ENCODE peak calls at places on chromosomes 2 and 18, in seven cellular contexts. K is kidney epithelial cell; L is non-pigmented ciliary epithelial cell; A is CD4-positive, alpha-beta T cell; B is PC-3; T is fibroblast of pulmonary artery; J is Peyer's patch. G is an unnamed sample.

GRCh38 chr18:902179-902718 is 2.4 kb upstream of the ADCYAP1 start:
- DNase-seq in L (no peak), J (no peak), K (no peak), T (peak; percentile 51), A (no peak), B (peak; percentile 45), G (peak; percentile 21)

GRCh38 chr2:138600732-138601437 is 99.3 kb downstream of the SPOPL start:
- DNase-seq in A (no peak), L (no peak), J (no peak), T (peak; percentile 3), B (peak; percentile 66), K (peak; percentile 73), G (peak; percentile 75)

GRCh38 chr2:144776766-144777165 is 256.8 kb upstream of the ZEB2 start:
- DNase-seq in T (no peak), J (no peak), L (no peak), B (no peak), K (no peak), A (no peak), G (no peak)

GRCh38 chr18:48161201-48161910 is 230.9 kb upstream of the SMAD2 start:
- DNase-seq in A (peak; percentile 46), J (peak; percentile 94), L (no peak), B (peak; percentile 62), K (peak; percentile 25), T (peak; percentile 85), G (peak; percentile 96)

GRCh38 chr2:9543557-9543956 is 12.1 kb downstream of the ADAM17 start:
- DNase-seq in A (no peak), B (no peak), L (no peak), J (no peak), K (no peak), T (no peak), G (no peak)

GRCh38 chr18:76620326-76620813 is 125.3 kb upstream of the ZNF516 start:
- DNase-seq in J (no peak), K (no peak), B (no peak), L (no peak), A (peak; percentile 4), T (peak; percentile 78), G (peak; percentile 95)

GRCh38 chr2:234444888-234445287 is 52.0 kb downstream of the ARL4C start:
- DNase-seq in T (peak; percentile 81), K (peak; percentile 58), J (no peak), L (peak; percentile 94), B (no peak), A (no peak), G (no peak)

GRCh38 chr2:94986392-94986963 is 39.0 kb upstream of the MAL start:
- DNase-seq in J (no peak), B (peak; percentile 80), A (peak; percentile 24), K (no peak), T (peak; percentile 73), L (peak; percentile 43), G (peak; percentile 90)

GRCh38 chr18:28153485-28154065 is 23.4 kb downstream of the CDH2 start:
- DNase-seq in J (no peak), B (no peak), T (no peak), L (no peak), A (no peak), K (no peak), G (no peak)

GRCh38 chr2:61889212-61889956 is 928 bp upstream of the CCT4 start:
- DNase-seq in T (no peak), A (no peak), J (no peak), B (no peak), K (no peak), L (no peak), G (peak; percentile 19)

GRCh38 chr2:1277634-1278033 is 135.6 kb upstream of the TPO start:
- DNase-seq in J (no peak), L (no peak), T (no peak), K (no peak), A (no peak), B (no peak), G (no peak)

GRCh38 chr2:203878060-203878459 is 10.5 kb downstream of the CTLA4 start:
- DNase-seq in B (no peak), A (no peak), L (no peak), J (no peak), K (no peak), T (no peak), G (peak; percentile 35)

GRCh38 chr2:237156131-237156856 is 70.6 kb downstream of the COPS8 start:
- DNase-seq in T (peak; percentile 77), K (peak; percentile 35), J (no peak), A (no peak), B (no peak), L (peak; percentile 61), G (no peak)

GRCh38 chr2:158799181-158799580 is 4.1 kb downstream of the DAPL1 start:
- DNase-seq in T (no peak), J (no peak), L (no peak), K (no peak), B (no peak), A (no peak), G (no peak)

GRCh38 chr18:48732767-48733424 is 194.1 kb downstream of the CTIF start:
- DNase-seq in K (no peak), B (no peak), T (no peak), L (no peak), A (no peak), J (no peak), G (no peak)

GRCh38 chr2:241339839-241340471 is 16.1 kb upstream of the FARP2 start:
- DNase-seq in T (peak; percentile 29), B (no peak), A (no peak), L (no peak), K (no peak), J (no peak), G (no peak)

GRCh38 chr2:158025263-158025996 is 76.2 kb upstream of the UPP2 start:
- DNase-seq in K (no peak), J (no peak), A (no peak), T (peak; percentile 27), L (peak; percentile 61), B (no peak), G (no peak)

GRCh38 chr2:83967854-83968253 is 491.2 kb downstream of the SUCLG1 start:
- DNase-seq in J (no peak), T (no peak), A (no peak), B (no peak), L (no peak), K (no peak), G (no peak)

GRCh38 chr2:43345872-43346271 is 119.5 kb upstream of the ZFP36L2 start:
- DNase-seq in K (no peak), J (no peak), T (no peak), A (no peak), B (no peak), L (no peak), G (no peak)

GRCh38 chr2:88307817-88308216 is 137.7 kb downstream of the THNSL2 start:
- DNase-seq in L (no peak), T (no peak), J (no peak), B (peak; percentile 50), K (no peak), A (no peak), G (no peak)